ENCODE peak calls at places on chromosomes 1 and 21, in four cellular contexts. V, T, U and Y are unnamed samples.

GRCh38 chr21:35563885-35564451 is 496.4 kb downstream of the SETD4 start:
- DNase-seq in V (no peak), T (peak; percentile 81), U (peak; percentile 94), Y (peak; percentile 92)

GRCh38 chr1:56510642-56511021 is 68.7 kb downstream of the PLPP3 start:
- DNase-seq in V (no peak), T (no peak), U (no peak), Y (no peak)

GRCh38 chr21:31731112-31731801 is 661 bp downstream of the SCAF4 start:
- DNase-seq in V (peak; percentile 57), T (peak; percentile 71), U (peak; percentile 74), Y (no peak)

GRCh38 chr1:110240476-110241210 is 30.5 kb downstream of the KCNC4 start:
- DNase-seq in V (peak; percentile 41), T (no peak), U (no peak), Y (no peak)

GRCh38 chr21:44574457-44575306 is 1.2 kb downstream of the KRTAP10-4 start:
- DNase-seq in V (no peak), T (no peak), U (no peak), Y (no peak)

GRCh38 chr1:37485902-37486679 is 11.7 kb downstream of the ZC3H12A start:
- DNase-seq in V (peak; percentile 28), T (peak; percentile 64), U (peak; percentile 73), Y (no peak)

GRCh38 chr1:8017495-8018310 is 8.4 kb downstream of the ERRFI1 start:
- DNase-seq in V (peak; percentile 35), T (no peak), U (peak; percentile 64), Y (no peak)

GRCh38 chr1:208042868-208043267 is 131.9 kb upstream of the CD34 start:
- DNase-seq in V (no peak), T (no peak), U (no peak), Y (no peak)

GRCh38 chr1:164515932-164516331 is 43.1 kb upstream of the PBX1 start:
- DNase-seq in V (no peak), T (no peak), U (peak; percentile 29), Y (no peak)

GRCh38 chr1:214520544-214521165 is 30.7 kb downstream of the PTPN14 start:
- DNase-seq in V (no peak), T (no peak), U (no peak), Y (no peak)

GRCh38 chr21:41641821-41642368 is 125.0 kb downstream of the RIPK4 start:
- DNase-seq in V (no peak), T (peak; percentile 92), U (peak; percentile 95), Y (peak; percentile 89)

GRCh38 chr1:53705446-53706096 is 33.4 kb downstream of the GLIS1 start:
- DNase-seq in V (no peak), T (no peak), U (no peak), Y (no peak)

GRCh38 chr1:220751130-220751529 is 3.0 kb downstream of the MTARC2 start:
- DNase-seq in V (no peak), T (peak; percentile 3), U (no peak), Y (no peak)

GRCh38 chr1:204507317-204508105 is 8.7 kb upstream of the MDM4 start:
- DNase-seq in V (no peak), T (no peak), U (peak; percentile 66), Y (peak; percentile 41)

GRCh38 chr1:192807968-192808587 is 761 bp upstream of the RGS2 start:
- DNase-seq in V (no peak), T (no peak), U (peak; percentile 76), Y (peak; percentile 36)

GRCh38 chr1:119718969-119719368 is 7.2 kb downstream of the PHGDH start:
- DNase-seq in V (no peak), T (no peak), U (no peak), Y (no peak)

GRCh38 chr1:21337010-21337437 is 46.8 kb upstream of the ECE1 start:
- DNase-seq in V (no peak), T (no peak), U (no peak), Y (no peak)

GRCh38 chr21:45373991-45374816 is 30.8 kb upstream of the COL18A1 start:
- DNase-seq in V (peak; percentile 27), T (no peak), U (no peak), Y (no peak)

GRCh38 chr1:185412385-185413074 is 95.5 kb upstream of the IVNS1ABP start:
- DNase-seq in V (no peak), T (no peak), U (no peak), Y (no peak)

GRCh38 chr1:7960165-7960564 is 1.3 kb upstream of the PARK7 start:
- DNase-seq in V (no peak), T (peak; percentile 44), U (no peak), Y (no peak)

GRCh38 chr1:225944951-225945350 is 3.9 kb upstream of the LEFTY2 start:
- DNase-seq in V (no peak), T (no peak), U (no peak), Y (no peak)
- H3K27ac ChIP-seq in V (no peak overlapping the region), T (no peak overlapping the region), U (no peak overlapping the region), Y (no peak overlapping the region)

GRCh38 chr1:180912801-180913616 is at the start of gene KIAA1614:
- DNase-seq in V (no peak), T (peak; percentile 66), U (peak; percentile 81), Y (no peak)
- H3K27ac ChIP-seq in V (no peak within 1 kb of the TSS), T (peak within 1 kb of the TSS; percentile 86), U (peak within 1 kb of the TSS; percentile 60), Y (no peak within 1 kb of the TSS)

GRCh38 chr1:32989160-32989894 is 24.7 kb upstream of the RNF19B start:
- DNase-seq in V (no peak), T (peak; percentile 93), U (peak; percentile 97), Y (peak; percentile 98)

GRCh38 chr1:32992489-32993214 is 28.0 kb upstream of the RNF19B start:
- DNase-seq in V (peak; percentile 53), T (peak; percentile 91), U (peak; percentile 97), Y (peak; percentile 97)

GRCh38 chr1:32991819-32992488 is 27.3 kb upstream of the RNF19B start:
- DNase-seq in V (no peak), T (no peak), U (no peak), Y (no peak)

GRCh38 chr1:32991386-32991785 is 26.8 kb upstream of the RNF19B start:
- DNase-seq in V (no peak), T (no peak), U (no peak), Y (no peak)

GRCh38 chr1:32990887-32991286 is 26.3 kb upstream of the RNF19B start:
- DNase-seq in V (no peak), T (no peak), U (no peak), Y (no peak)
- H3K27ac ChIP-seq in V (no peak overlapping the region), T (no peak overlapping the region), U (no peak overlapping the region), Y (peak overlapping the region; percentile 24)

GRCh38 chr1:32683397-32683796 is 19.2 kb downstream of the SYNC start:
- DNase-seq in V (no peak), T (no peak), U (no peak), Y (no peak)

GRCh38 chr1:32681999-32682398 is 20.6 kb downstream of the SYNC start:
- DNase-seq in V (no peak), T (no peak), U (no peak), Y (no peak)

GRCh38 chr1:32686387-32686786 is 16.2 kb downstream of the SYNC start:
- DNase-seq in V (no peak), T (peak; percentile 3), U (no peak), Y (no peak)

GRCh38 chr1:32684167-32684811 is 18.3 kb downstream of the SYNC start:
- DNase-seq in V (no peak), T (peak; percentile 56), U (peak; percentile 64), Y (no peak)

GRCh38 chr1:32685498-32685897 is 17.1 kb downstream of the SYNC start:
- DNase-seq in V (no peak), T (peak; percentile 12), U (no peak), Y (no peak)
- H3K27ac ChIP-seq in V (no peak overlapping the region), T (no peak overlapping the region), U (peak overlapping the region; percentile 42), Y (no peak overlapping the region)

DNA sequence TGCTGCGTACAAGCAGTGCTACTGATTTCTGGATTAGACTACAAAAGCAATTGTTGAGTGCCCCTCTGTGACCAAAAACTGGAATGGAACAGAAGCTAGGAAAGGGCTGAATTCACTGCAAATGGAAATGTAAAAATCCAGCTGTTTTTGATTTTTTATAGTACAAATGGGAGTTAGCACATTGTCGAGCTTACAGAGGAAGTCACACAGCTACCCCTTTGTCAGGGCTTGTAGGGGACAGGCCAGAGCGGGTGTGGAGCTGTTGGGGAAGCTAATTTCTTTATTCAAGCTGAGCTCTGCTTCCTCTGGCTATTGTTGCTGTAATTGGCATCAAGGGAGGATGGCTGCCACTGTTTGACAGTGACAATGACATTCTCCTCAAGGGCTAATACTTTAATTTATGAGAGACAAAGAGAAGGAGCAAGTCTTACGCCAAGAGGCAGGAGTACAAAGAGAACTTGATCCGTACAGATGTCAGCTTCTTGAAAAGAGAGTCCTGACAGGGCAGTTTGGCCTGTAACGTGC is 96.1 kb downstream of the SLC35F3 start:
- DNase-seq in V (no peak), T (no peak), U (no peak), Y (no peak)
- H3K27ac ChIP-seq in V (no peak overlapping the region), T (no peak overlapping the region), U (no peak overlapping the region), Y (no peak overlapping the region)

DNA sequence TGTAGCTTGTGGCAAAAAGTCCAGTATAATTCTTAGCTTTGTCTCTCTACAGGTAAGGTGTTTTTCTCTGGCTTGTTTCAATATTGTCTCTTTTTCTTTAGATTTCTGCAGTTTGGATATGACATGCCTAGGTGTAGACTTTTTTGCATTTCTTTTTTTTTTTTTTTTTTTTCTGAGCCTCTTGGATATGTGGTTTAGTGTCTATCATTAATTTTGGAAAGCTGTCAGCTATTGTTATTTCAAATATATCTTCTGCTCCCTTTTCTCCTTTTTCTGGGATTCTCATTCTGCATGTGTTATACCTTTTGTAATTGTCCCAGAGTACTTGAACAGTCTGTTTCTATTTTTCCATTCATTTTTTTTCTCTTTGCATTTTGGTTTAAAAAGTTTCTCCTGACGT is 243.2 kb downstream of the DSCAM start:
- DNase-seq in V (no peak), T (no peak), U (no peak), Y (no peak)
- H3K27ac ChIP-seq in V (no peak overlapping the region), T (no peak overlapping the region), U (no peak overlapping the region), Y (no peak overlapping the region)

DNA sequence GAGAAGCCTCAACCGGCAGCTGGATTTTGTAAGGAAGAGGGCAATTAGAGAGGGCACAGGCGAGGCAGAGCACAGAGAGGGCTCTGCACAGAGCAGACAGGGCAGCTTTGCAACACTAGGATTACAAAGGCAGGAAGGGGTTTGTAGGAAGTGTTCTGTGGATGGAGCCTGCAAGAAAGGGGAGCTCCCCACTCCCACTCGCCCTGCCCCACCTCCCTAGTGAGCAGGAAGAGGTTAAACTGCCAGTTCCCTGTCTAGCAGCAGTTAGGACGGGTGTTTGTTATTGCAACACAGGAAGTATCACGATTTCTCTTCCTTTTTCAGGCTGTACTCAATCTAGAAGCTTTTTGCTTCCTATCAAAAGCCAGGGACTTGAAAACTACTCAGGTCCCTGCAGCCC is 63.3 kb upstream of the LRRC8D start:
- DNase-seq in V (no peak), T (no peak), U (no peak), Y (no peak)
- H3K27ac ChIP-seq in V (no peak overlapping the region), T (no peak overlapping the region), U (no peak overlapping the region), Y (no peak overlapping the region)

GRCh38 chr1:2234762-2235113 is 6.6 kb downstream of the SKI start:
- DNase-seq in V (peak; percentile 20), T (no peak), U (no peak), Y (no peak)

GRCh38 chr1:2233468-2233867 is 5.3 kb downstream of the SKI start:
- DNase-seq in V (peak; percentile 23), T (peak; percentile 64), U (peak; percentile 53), Y (no peak)

GRCh38 chr1:2236695-2237677 is 8.9 kb downstream of the SKI start:
- DNase-seq in V (peak; percentile 17), T (no peak), U (peak; percentile 54), Y (no peak)

GRCh38 chr1:2233997-2234761 is 6.1 kb downstream of the SKI start:
- DNase-seq in V (peak; percentile 28), T (peak; percentile 97), U (peak; percentile 98), Y (peak; percentile 74)

GRCh38 chr1:2235300-2235998 is 7.3 kb downstream of the SKI start:
- DNase-seq in V (peak; percentile 21), T (no peak), U (no peak), Y (no peak)
- H3K27ac ChIP-seq in V (no peak overlapping the region), T (peak overlapping the region; percentile 93), U (peak overlapping the region; percentile 96), Y (peak overlapping the region; percentile 54)

GRCh38 chr1:67683306-67683705 is 1.7 kb upstream of the GADD45A start:
- DNase-seq in V (no peak), T (no peak), U (peak; percentile 84), Y (peak; percentile 57)
- H3K27ac ChIP-seq in V (no peak overlapping the region), T (peak overlapping the region; percentile 5), U (peak overlapping the region; percentile 97), Y (peak overlapping the region; percentile 92)